ENCODE peak calls at places on chromosomes 5 and 9, in five cellular contexts. One of them, this sample, is unnamed.

GRCh38 chr5:88518131-88519016 is 249.7 kb upstream of the TMEM161B start:
- DNase-seq in islet precursor cell: no peak
- DNase-seq in activated CD8-positive, alpha-beta T cell treated with anti-CD3 and anti-CD28 coated beads for 36 hours: no peak
- DNase-seq in astrocyte of the spinal cord: peak; percentile 74
- DNase-seq in GM04504: no peak
- DNase-seq in this sample: no peak

GRCh38 chr5:137206030-137206715 is 293.0 kb downstream of the SPOCK1 start:
- DNase-seq in GM04504: no peak
- DNase-seq in astrocyte of the spinal cord: peak; percentile 71
- DNase-seq in activated CD8-positive, alpha-beta T cell treated with anti-CD3 and anti-CD28 coated beads for 36 hours: no peak
- DNase-seq in islet precursor cell: peak; percentile 79
- DNase-seq in this sample: peak; percentile 50

GRCh38 chr5:167020418-167020817 is 1271.0 kb upstream of the WWC1 start:
- DNase-seq in islet precursor cell: no peak
- DNase-seq in astrocyte of the spinal cord: no peak
- DNase-seq in activated CD8-positive, alpha-beta T cell treated with anti-CD3 and anti-CD28 coated beads for 36 hours: no peak
- DNase-seq in GM04504: no peak
- DNase-seq in this sample: no peak

GRCh38 chr9:21002040-21002439 is 29.4 kb downstream of the HACD4 start:
- DNase-seq in islet precursor cell: no peak
- DNase-seq in astrocyte of the spinal cord: no peak
- DNase-seq in GM04504: no peak
- DNase-seq in activated CD8-positive, alpha-beta T cell treated with anti-CD3 and anti-CD28 coated beads for 36 hours: no peak
- DNase-seq in this sample: no peak

GRCh38 chr9:130183133-130183762 is 11.0 kb downstream of the NCS1 start:
- DNase-seq in activated CD8-positive, alpha-beta T cell treated with anti-CD3 and anti-CD28 coated beads for 36 hours: no peak
- DNase-seq in astrocyte of the spinal cord: peak; percentile 72
- DNase-seq in GM04504: peak; percentile 59
- DNase-seq in islet precursor cell: peak; percentile 90
- DNase-seq in this sample: peak; percentile 79

GRCh38 chr9:116777116-116777515 is 90.0 kb downstream of the TRIM32 start:
- DNase-seq in GM04504: no peak
- DNase-seq in astrocyte of the spinal cord: no peak
- DNase-seq in islet precursor cell: no peak
- DNase-seq in activated CD8-positive, alpha-beta T cell treated with anti-CD3 and anti-CD28 coated beads for 36 hours: no peak
- DNase-seq in this sample: no peak

GRCh38 chr5:60497706-60498500 is 202.1 kb downstream of the DEPDC1B start:
- DNase-seq in islet precursor cell: no peak
- DNase-seq in astrocyte of the spinal cord: peak; percentile 67
- DNase-seq in GM04504: no peak
- DNase-seq in activated CD8-positive, alpha-beta T cell treated with anti-CD3 and anti-CD28 coated beads for 36 hours: no peak
- DNase-seq in this sample: peak; percentile 32

GRCh38 chr5:141513627-141514329 is 24.9 kb downstream of the PCDHGC5 start:
- DNase-seq in astrocyte of the spinal cord: peak; percentile 92
- DNase-seq in GM04504: peak; percentile 72
- DNase-seq in islet precursor cell: peak; percentile 95
- DNase-seq in activated CD8-positive, alpha-beta T cell treated with anti-CD3 and anti-CD28 coated beads for 36 hours: peak; percentile 89
- DNase-seq in this sample: peak; percentile 92

GRCh38 chr9:20593551-20593950 is 28.7 kb downstream of the MLLT3 start:
- DNase-seq in astrocyte of the spinal cord: peak; percentile 76
- DNase-seq in activated CD8-positive, alpha-beta T cell treated with anti-CD3 and anti-CD28 coated beads for 36 hours: no peak
- DNase-seq in GM04504: peak; percentile 29
- DNase-seq in islet precursor cell: no peak
- DNase-seq in this sample: peak; percentile 79

GRCh38 chr9:116115731-116116353 is 37.7 kb upstream of the PAPPA start:
- DNase-seq in islet precursor cell: peak; percentile 56
- DNase-seq in GM04504: no peak
- DNase-seq in astrocyte of the spinal cord: peak; percentile 44
- DNase-seq in activated CD8-positive, alpha-beta T cell treated with anti-CD3 and anti-CD28 coated beads for 36 hours: no peak
- DNase-seq in this sample: peak; percentile 47

GRCh38 chr5:73339165-73339564 is 109.4 kb downstream of the FOXD1 start:
- DNase-seq in GM04504: no peak
- DNase-seq in astrocyte of the spinal cord: peak; percentile 54
- DNase-seq in islet precursor cell: no peak
- DNase-seq in activated CD8-positive, alpha-beta T cell treated with anti-CD3 and anti-CD28 coated beads for 36 hours: no peak
- DNase-seq in this sample: no peak

GRCh38 chr9:85534340-85534739 is 207.4 kb downstream of the AGTPBP1 start:
- DNase-seq in astrocyte of the spinal cord: no peak
- DNase-seq in islet precursor cell: no peak
- DNase-seq in GM04504: no peak
- DNase-seq in activated CD8-positive, alpha-beta T cell treated with anti-CD3 and anti-CD28 coated beads for 36 hours: no peak
- DNase-seq in this sample: no peak

GRCh38 chr5:42740920-42741319 is 15.7 kb upstream of the CCDC152 start:
- DNase-seq in islet precursor cell: no peak
- DNase-seq in astrocyte of the spinal cord: no peak
- DNase-seq in activated CD8-positive, alpha-beta T cell treated with anti-CD3 and anti-CD28 coated beads for 36 hours: no peak
- DNase-seq in GM04504: no peak
- DNase-seq in this sample: no peak

GRCh38 chr5:86030753-86031152 is 587.0 kb upstream of the COX7C start:
- DNase-seq in activated CD8-positive, alpha-beta T cell treated with anti-CD3 and anti-CD28 coated beads for 36 hours: no peak
- DNase-seq in islet precursor cell: no peak
- DNase-seq in astrocyte of the spinal cord: no peak
- DNase-seq in GM04504: no peak
- DNase-seq in this sample: no peak

GRCh38 chr9:115694014-115694413 is 459.6 kb upstream of the PAPPA start:
- DNase-seq in GM04504: peak; percentile 91
- DNase-seq in astrocyte of the spinal cord: peak; percentile 82
- DNase-seq in activated CD8-positive, alpha-beta T cell treated with anti-CD3 and anti-CD28 coated beads for 36 hours: no peak
- DNase-seq in islet precursor cell: peak; percentile 75
- DNase-seq in this sample: peak; percentile 99

GRCh38 chr9:105646879-105647594 is 15.2 kb upstream of the TAL2 start:
- DNase-seq in astrocyte of the spinal cord: no peak
- DNase-seq in activated CD8-positive, alpha-beta T cell treated with anti-CD3 and anti-CD28 coated beads for 36 hours: no peak
- DNase-seq in islet precursor cell: no peak
- DNase-seq in GM04504: no peak
- DNase-seq in this sample: no peak

GRCh38 chr5:62600560-62601252 is 22.1 kb downstream of the LRRC70 start:
- DNase-seq in astrocyte of the spinal cord: no peak
- DNase-seq in activated CD8-positive, alpha-beta T cell treated with anti-CD3 and anti-CD28 coated beads for 36 hours: no peak
- DNase-seq in GM04504: no peak
- DNase-seq in islet precursor cell: no peak
- DNase-seq in this sample: no peak

GRCh38 chr9:77829440-77829839 is 181.3 kb upstream of the GNA14 start:
- DNase-seq in astrocyte of the spinal cord: no peak
- DNase-seq in activated CD8-positive, alpha-beta T cell treated with anti-CD3 and anti-CD28 coated beads for 36 hours: no peak
- DNase-seq in GM04504: no peak
- DNase-seq in islet precursor cell: no peak
- DNase-seq in this sample: no peak

GRCh38 chr9:12631866-12632265 is 61.3 kb upstream of the TYRP1 start:
- DNase-seq in astrocyte of the spinal cord: no peak
- DNase-seq in GM04504: no peak
- DNase-seq in islet precursor cell: no peak
- DNase-seq in activated CD8-positive, alpha-beta T cell treated with anti-CD3 and anti-CD28 coated beads for 36 hours: no peak
- DNase-seq in this sample: no peak

GRCh38 chr5:52859619-52860018 is 71.9 kb downstream of the ITGA1 start:
- DNase-seq in islet precursor cell: peak; percentile 73
- DNase-seq in astrocyte of the spinal cord: peak; percentile 80
- DNase-seq in GM04504: peak; percentile 44
- DNase-seq in activated CD8-positive, alpha-beta T cell treated with anti-CD3 and anti-CD28 coated beads for 36 hours: no peak
- DNase-seq in this sample: peak; percentile 90

GRCh38 chr9:124758061-124758460 is 13.1 kb downstream of the NR6A1 start:
- DNase-seq in islet precursor cell: no peak
- DNase-seq in activated CD8-positive, alpha-beta T cell treated with anti-CD3 and anti-CD28 coated beads for 36 hours: no peak
- DNase-seq in GM04504: no peak
- DNase-seq in astrocyte of the spinal cord: no peak
- DNase-seq in this sample: no peak

GRCh38 chr5:171492781-171493180 is 73.3 kb downstream of the FGF18 start:
- DNase-seq in astrocyte of the spinal cord: no peak
- DNase-seq in islet precursor cell: no peak
- DNase-seq in activated CD8-positive, alpha-beta T cell treated with anti-CD3 and anti-CD28 coated beads for 36 hours: no peak
- DNase-seq in GM04504: no peak
- DNase-seq in this sample: peak; percentile 37

GRCh38 chr9:94140791-94141790 is 56.8 kb downstream of the PTPDC1 start:
- DNase-seq in astrocyte of the spinal cord: peak; percentile 34
- DNase-seq in GM04504: no peak
- DNase-seq in activated CD8-positive, alpha-beta T cell treated with anti-CD3 and anti-CD28 coated beads for 36 hours: no peak
- DNase-seq in islet precursor cell: no peak
- DNase-seq in this sample: peak; percentile 34